ENCODE peak calls at places on chromosome 9, in four cellular contexts. S, K, V and C are unnamed samples.

GRCh38 chr9:7097785-7098420 is 340.1 kb downstream of the KDM4C start:
- DNase-seq in V (no peak), S (no peak), K (no peak), C (no peak)

GRCh38 chr9:119675951-119676350 is 306.7 kb upstream of the BRINP1 start:
- DNase-seq in K (no peak), S (no peak), V (no peak), C (no peak)

GRCh38 chr9:133148351-133149129 is 15.2 kb downstream of the GBGT1 start:
- DNase-seq in S (no peak), V (no peak), K (no peak), C (no peak)

GRCh38 chr9:108612510-108612909 is 243.3 kb downstream of the ACTL7B start:
- DNase-seq in K (no peak), S (no peak), V (no peak), C (no peak)

GRCh38 chr9:14362175-14362574 is 48.2 kb upstream of the NFIB start:
- DNase-seq in S (no peak), V (no peak), K (no peak), C (no peak)

GRCh38 chr9:116208417-116209232 is 55.0 kb downstream of the PAPPA start:
- DNase-seq in K (no peak), V (no peak), S (peak), C (no peak)

GRCh38 chr9:87792831-87793288 is 66.9 kb downstream of the CTSL start:
- DNase-seq in K (no peak), S (peak), V (peak), C (peak)

GRCh38 chr9:2933165-2934095 is 89.5 kb upstream of the PUM3 start:
- DNase-seq in S (no peak), V (no peak), K (no peak), C (no peak)

GRCh38 chr9:34993502-34994428 is 4.2 kb downstream of the DNAJB5 start:
- DNase-seq in V (no peak), S (no peak), K (no peak), C (no peak)

GRCh38 chr9:68533678-68534077 is 7.0 kb downstream of the TMEM252 start:
- DNase-seq in S (no peak), V (no peak), K (no peak), C (no peak)

GRCh38 chr9:107485451-107486043 is 4.0 kb downstream of the KLF4 start:
- DNase-seq in K (no peak), V (no peak), S (no peak), C (no peak)

GRCh38 chr9:121885345-121885901 is 207.7 kb downstream of the TTLL11 start:
- DNase-seq in K (no peak), S (no peak), V (no peak), C (no peak)

GRCh38 chr9:121888438-121888775 is 204.7 kb downstream of the TTLL11 start:
- DNase-seq in K (no peak), S (peak), V (no peak), C (no peak)

GRCh38 chr9:121884057-121884512 is 209.0 kb downstream of the TTLL11 start:
- DNase-seq in V (no peak), K (no peak), S (no peak), C (no peak)

GRCh38 chr9:121887553-121888437 is 205.3 kb downstream of the TTLL11 start:
- DNase-seq in V (no peak), S (no peak), K (no peak), C (no peak)

GRCh38 chr9:121886759-121887485 is 206.2 kb downstream of the TTLL11 start:
- DNase-seq in S (no peak), K (no peak), V (no peak), C (no peak)
- TF ChIP-seq NR3C1 in S (no peak), K (no peak), V (no peak), C (no peak)

DNA sequence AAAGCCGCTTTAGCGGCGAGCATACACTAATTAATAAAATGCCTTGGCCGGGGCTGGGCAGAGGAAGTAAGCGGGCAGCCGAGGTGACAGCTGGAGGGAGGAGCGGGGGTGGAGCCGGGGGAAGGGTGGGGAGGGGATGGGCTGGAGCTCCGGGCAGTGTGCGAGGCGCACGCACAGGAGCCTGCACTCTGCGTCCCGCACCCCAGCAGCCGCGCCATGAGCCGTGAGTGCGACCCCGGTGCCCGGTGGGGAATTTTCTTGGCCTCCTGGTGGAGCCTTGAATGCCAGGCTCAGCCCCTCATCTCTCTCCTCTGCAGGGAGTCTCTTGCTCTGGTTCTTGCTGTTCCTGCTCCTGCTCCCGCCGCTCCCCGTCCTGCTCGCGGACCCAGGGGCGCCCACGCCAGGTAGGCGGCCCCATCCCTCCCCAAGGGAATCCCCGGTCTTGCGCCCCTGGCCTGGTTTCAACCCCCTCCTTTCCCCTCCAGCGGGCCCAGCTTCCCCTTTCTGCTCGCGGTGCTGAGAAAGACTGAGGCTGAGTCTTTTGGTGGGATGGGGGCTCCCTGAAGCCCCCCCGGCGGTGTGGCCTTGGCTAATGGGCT is at the start of gene PTGS1:
- DNase-seq in K (peak), S (no peak), V (no peak), C (peak)
- TF ChIP-seq NR3C1 in K (no peak), S (no peak), V (no peak), C (no peak)

GRCh38 chr9:120941046-120941770 is 14.6 kb upstream of the TRAF1 start:
- DNase-seq in K (no peak), V (no peak), S (peak), C (no peak)

GRCh38 chr9:120940573-120940972 is 14.0 kb upstream of the TRAF1 start:
- DNase-seq in V (no peak), S (no peak), K (no peak), C (no peak)

GRCh38 chr9:120946259-120946658 is 19.7 kb upstream of the TRAF1 start:
- DNase-seq in V (no peak), S (no peak), K (no peak), C (no peak)

GRCh38 chr9:120944434-120945125 is 18.0 kb upstream of the TRAF1 start:
- DNase-seq in S (no peak), V (no peak), K (no peak), C (no peak)

GRCh38 chr9:120942186-120943001 is 15.8 kb upstream of the TRAF1 start:
- DNase-seq in V (no peak), K (peak), S (peak), C (no peak)
- TF ChIP-seq NR3C1 in V (no peak), K (no peak), S (no peak), C (no peak)

DNA sequence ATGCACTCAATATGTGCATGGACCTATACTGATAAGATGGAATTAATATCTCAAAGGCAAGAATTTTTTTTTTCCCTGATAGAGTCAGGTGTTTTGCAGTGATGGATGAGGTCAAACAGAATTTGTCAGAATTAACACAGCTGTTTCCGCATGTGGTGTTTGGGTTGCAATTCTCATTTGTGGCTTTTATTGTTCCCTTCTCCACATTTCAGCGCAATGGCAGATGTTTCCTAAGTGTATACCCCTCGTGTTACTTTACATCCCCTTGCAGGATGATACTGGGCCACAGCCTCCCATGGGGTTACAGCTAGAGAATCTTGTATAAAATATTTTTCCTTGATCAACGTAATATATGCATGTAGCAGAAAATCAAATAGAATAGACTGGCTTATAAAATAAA is 298.7 kb downstream of the RASEF start:
- DNase-seq in S (no peak), K (no peak), V (no peak), C (no peak)
- TF ChIP-seq NR3C1 in S (no peak), K (no peak), V (no peak), C (no peak)

DNA sequence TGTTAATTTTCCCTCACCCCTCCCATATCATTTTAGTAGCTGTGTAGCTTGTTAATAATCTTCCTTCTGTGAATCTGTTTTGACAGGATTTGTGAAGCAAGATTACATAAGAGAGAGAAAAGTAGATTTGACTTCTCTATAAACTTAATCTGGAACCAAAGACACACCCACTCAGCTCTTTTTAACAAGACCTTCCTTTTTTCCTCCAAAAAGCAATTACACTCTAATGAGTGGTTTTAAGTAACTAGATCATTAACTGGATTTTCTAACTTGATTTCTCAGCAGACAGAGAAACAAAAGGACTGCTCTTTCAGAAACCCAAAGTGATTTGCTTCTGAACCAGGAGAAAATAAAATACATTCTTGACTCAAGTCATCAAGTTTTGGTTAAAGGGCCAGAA is 21.9 kb downstream of the RFK start:
- DNase-seq in V (no peak), S (no peak), K (no peak), C (no peak)
- TF ChIP-seq NR3C1 in V (no peak), S (no peak), K (no peak), C (no peak)

GRCh38 chr9:126030716-126031115 is 283.5 kb downstream of the PBX3 start:
- DNase-seq in K (no peak), V (no peak), S (no peak), C (no peak)
- TF ChIP-seq NR3C1 in K (no peak), V (no peak), S (no peak), C (no peak)

GRCh38 chr9:123757547-123757946 is 172.4 kb downstream of the DENND1A start:
- DNase-seq in K (no peak), V (no peak), S (no peak), C (no peak)
- TF ChIP-seq NR3C1 in K (no peak), V (no peak), S (no peak), C (no peak)

GRCh38 chr9:16322849-16323248 is 547.6 kb downstream of the BNC2 start:
- DNase-seq in V (no peak), K (no peak), S (no peak), C (no peak)
- TF ChIP-seq NR3C1 in V (no peak), K (no peak), S (no peak), C (no peak)